ENCODE peak calls at places on chromosomes 3 and 15, in five cellular contexts. One of them, this sample, is unnamed.

GRCh38 chr3:184336484-184337230 is 743 bp upstream of the FAM131A start:
- DNase-seq in activated gamma-delta T cell: no peak
- DNase-seq in glomerular endothelial cell: no peak
- DNase-seq in posterior cingulate gyrus: no peak
- DNase-seq in caudate nucleus: no peak
- DNase-seq in this sample: peak

GRCh38 chr15:94665687-94666441 is 434.5 kb downstream of the MCTP2 start:
- DNase-seq in activated gamma-delta T cell: no peak
- DNase-seq in glomerular endothelial cell: no peak
- DNase-seq in posterior cingulate gyrus: no peak
- DNase-seq in caudate nucleus: no peak
- DNase-seq in this sample: no peak

GRCh38 chr15:70098170-70098460 is 398 bp upstream of the TLE3 start:
- DNase-seq in activated gamma-delta T cell: no peak
- DNase-seq in glomerular endothelial cell: no peak
- DNase-seq in posterior cingulate gyrus: no peak
- DNase-seq in caudate nucleus: no peak
- DNase-seq in this sample: no peak

GRCh38 chr3:169954142-169954756 is 12.4 kb upstream of the SEC62 start:
- DNase-seq in activated gamma-delta T cell: no peak
- DNase-seq in glomerular endothelial cell: no peak
- DNase-seq in posterior cingulate gyrus: no peak
- DNase-seq in caudate nucleus: no peak
- DNase-seq in this sample: no peak

GRCh38 chr15:31852933-31853332 is 177.4 kb upstream of the CHRNA7 start:
- DNase-seq in activated gamma-delta T cell: no peak
- DNase-seq in glomerular endothelial cell: no peak
- DNase-seq in posterior cingulate gyrus: no peak
- DNase-seq in caudate nucleus: no peak
- DNase-seq in this sample: no peak

GRCh38 chr15:99029358-99029871 is 21.8 kb upstream of the PGPEP1L start:
- DNase-seq in activated gamma-delta T cell: no peak
- DNase-seq in glomerular endothelial cell: no peak
- DNase-seq in posterior cingulate gyrus: no peak
- DNase-seq in caudate nucleus: no peak
- DNase-seq in this sample: no peak

GRCh38 chr15:35061171-35062163 is 23.6 kb downstream of the NANOGP8 start:
- DNase-seq in activated gamma-delta T cell: no peak
- DNase-seq in glomerular endothelial cell: no peak
- DNase-seq in posterior cingulate gyrus: no peak
- DNase-seq in caudate nucleus: no peak
- DNase-seq in this sample: no peak

GRCh38 chr3:52428151-52429005 is 16.5 kb downstream of the SEMA3G start:
- DNase-seq in activated gamma-delta T cell: no peak
- DNase-seq in glomerular endothelial cell: peak
- DNase-seq in posterior cingulate gyrus: peak
- DNase-seq in caudate nucleus: no peak
- DNase-seq in this sample: peak

GRCh38 chr15:70775160-70775559 is 11.8 kb upstream of the UACA start:
- DNase-seq in activated gamma-delta T cell: no peak
- DNase-seq in glomerular endothelial cell: no peak
- DNase-seq in posterior cingulate gyrus: no peak
- DNase-seq in caudate nucleus: no peak
- DNase-seq in this sample: no peak

GRCh38 chr3:84893211-84893610 is 65.6 kb upstream of the CADM2 start:
- DNase-seq in activated gamma-delta T cell: no peak
- DNase-seq in glomerular endothelial cell: no peak
- DNase-seq in posterior cingulate gyrus: no peak
- DNase-seq in caudate nucleus: no peak
- DNase-seq in this sample: no peak

GRCh38 chr15:65371976-65372786 is 5.6 kb downstream of the IGDCC3 start:
- DNase-seq in activated gamma-delta T cell: no peak
- DNase-seq in glomerular endothelial cell: no peak
- DNase-seq in posterior cingulate gyrus: no peak
- DNase-seq in caudate nucleus: no peak
- DNase-seq in this sample: no peak

GRCh38 chr15:40821195-40821594 is 7.3 kb downstream of the PPP1R14D start:
- DNase-seq in activated gamma-delta T cell: no peak
- DNase-seq in glomerular endothelial cell: no peak
- DNase-seq in posterior cingulate gyrus: no peak
- DNase-seq in caudate nucleus: no peak
- DNase-seq in this sample: no peak

GRCh38 chr15:54681578-54681977 is 515.2 kb downstream of the RSL24D1 start:
- DNase-seq in activated gamma-delta T cell: no peak
- DNase-seq in glomerular endothelial cell: no peak
- DNase-seq in posterior cingulate gyrus: no peak
- DNase-seq in caudate nucleus: no peak
- DNase-seq in this sample: no peak

GRCh38 chr3:159829056-159829995 is 159.3 kb upstream of the IL12A start:
- DNase-seq in activated gamma-delta T cell: no peak
- DNase-seq in glomerular endothelial cell: no peak
- DNase-seq in posterior cingulate gyrus: peak
- DNase-seq in caudate nucleus: no peak
- DNase-seq in this sample: no peak

GRCh38 chr15:72198410-72199270 is 1.1 kb upstream of the GRAMD2A start:
- DNase-seq in activated gamma-delta T cell: no peak
- DNase-seq in glomerular endothelial cell: no peak
- DNase-seq in posterior cingulate gyrus: no peak
- DNase-seq in caudate nucleus: no peak
- DNase-seq in this sample: no peak

GRCh38 chr15:58515807-58516206 is 84.0 kb downstream of the LIPC start:
- DNase-seq in activated gamma-delta T cell: no peak
- DNase-seq in glomerular endothelial cell: no peak
- DNase-seq in posterior cingulate gyrus: no peak
- DNase-seq in caudate nucleus: no peak
- DNase-seq in this sample: no peak

GRCh38 chr3:105842943-105843342 is 25.9 kb downstream of the CBLB start:
- DNase-seq in activated gamma-delta T cell: no peak
- DNase-seq in glomerular endothelial cell: no peak
- DNase-seq in posterior cingulate gyrus: no peak
- DNase-seq in caudate nucleus: no peak
- DNase-seq in this sample: no peak

GRCh38 chr3:183193762-183194701 is 31.5 kb upstream of the LAMP3 start:
- DNase-seq in activated gamma-delta T cell: no peak
- DNase-seq in glomerular endothelial cell: no peak
- DNase-seq in posterior cingulate gyrus: no peak
- DNase-seq in caudate nucleus: no peak
- DNase-seq in this sample: no peak

This sample was measured in amygdala.